ENCODE peak calls at places on chromosomes 2 and 18, in six cellular contexts. Z, D, J, K, U and X are unnamed samples. For H3K9me3, the result is how much of the 10 kb centered on the place peaks cover.

GRCh38 chr2:129877795-129878775 is 101.4 kb upstream of the RAB6C start:
- DNase-seq in K (no peak), J (peak), Z (no peak), D (no peak), U (peak), X (no peak)

GRCh38 chr2:231123362-231123898 is 1.4 kb downstream of the HTR2B start:
- DNase-seq in U (no peak), D (no peak), Z (no peak), J (no peak), K (no peak), X (no peak)

GRCh38 chr2:134231965-134232340 is 21.9 kb upstream of the MGAT5 start:
- DNase-seq in Z (no peak), K (no peak), U (no peak), J (no peak), D (no peak), X (no peak)

GRCh38 chr2:217223222-217223930 is 363.5 kb upstream of the TNP1 start:
- DNase-seq in D (no peak), J (no peak), U (peak), K (peak), Z (no peak), X (no peak)

GRCh38 chr18:34493099-34493544 is 217.0 kb upstream of the DTNA start:
- DNase-seq in J (peak), U (peak), D (peak), K (peak), Z (no peak), X (no peak)

GRCh38 chr2:168992591-168993349 is 38.4 kb downstream of the ABCB11 start:
- DNase-seq in K (no peak), J (no peak), Z (no peak), D (no peak), U (no peak), X (no peak)

GRCh38 chr2:202831241-202831997 is 40.1 kb downstream of the ICA1L start:
- DNase-seq in K (no peak), Z (no peak), D (peak), J (peak), U (no peak), X (peak)

GRCh38 chr2:44852594-44852993 is 88.9 kb upstream of the SIX3 start:
- DNase-seq in D (no peak), U (no peak), J (no peak), Z (no peak), K (no peak), X (no peak)

GRCh38 chr2:9744256-9745004 is 98.8 kb upstream of the TAF1B start:
- DNase-seq in U (no peak), K (no peak), Z (no peak), D (no peak), J (no peak), X (no peak)
- H3K9me3 ChIP-seq in U (under half), K (under half), Z (under half), D (under half), J (under half), X (under half)

GRCh38 chr2:52463457-52463856 is 1304.1 kb upstream of the CHAC2 start:
- DNase-seq in J (no peak), D (no peak), K (no peak), Z (no peak), U (no peak), X (no peak)

GRCh38 chr2:52467189-52467588 is 1300.4 kb upstream of the CHAC2 start:
- DNase-seq in D (no peak), U (no peak), J (no peak), Z (no peak), K (no peak), X (no peak)

GRCh38 chr2:52465267-52465666 is 1302.3 kb upstream of the CHAC2 start:
- DNase-seq in K (no peak), Z (no peak), J (no peak), D (no peak), U (no peak), X (no peak)
- H3K9me3 ChIP-seq in K (under half), Z (under half), J (under half), D (under half), U (under half), X (under half)

DNA sequence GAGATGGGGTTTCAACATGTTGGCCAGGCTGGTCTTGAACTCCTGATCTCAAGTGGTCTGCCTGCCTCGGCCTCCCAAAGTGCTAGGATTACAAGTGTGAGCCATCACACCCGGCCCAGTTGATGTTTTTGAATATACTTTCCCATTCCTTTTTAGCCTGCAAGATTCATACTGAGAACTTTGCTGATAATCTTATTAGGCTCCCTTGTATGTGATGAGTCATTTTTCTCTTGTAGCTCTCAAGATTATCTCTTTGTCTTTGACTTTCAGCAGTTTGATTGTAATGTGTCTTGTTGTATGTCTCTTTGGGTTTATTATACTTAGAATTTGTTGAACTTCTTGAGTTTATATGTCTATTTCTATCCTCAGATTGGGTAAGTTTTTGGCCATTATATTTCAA is 81.4 kb downstream of the OTX1 start:
- DNase-seq in Z (no peak), D (no peak), K (no peak), J (no peak), U (no peak), X (no peak)
- H3K9me3 ChIP-seq in Z (under half), D (under half), K (under half), J (under half), U (under half), X (under half)

GRCh38 chr18:63083555-63083954 is 236.0 kb downstream of the BCL2 start:
- DNase-seq in U (no peak), J (no peak), Z (no peak), D (no peak), K (no peak), X (no peak)
- H3K9me3 ChIP-seq in U (under half), J (under half), Z (under half), D (under half), K (under half), X (under half)

DNA sequence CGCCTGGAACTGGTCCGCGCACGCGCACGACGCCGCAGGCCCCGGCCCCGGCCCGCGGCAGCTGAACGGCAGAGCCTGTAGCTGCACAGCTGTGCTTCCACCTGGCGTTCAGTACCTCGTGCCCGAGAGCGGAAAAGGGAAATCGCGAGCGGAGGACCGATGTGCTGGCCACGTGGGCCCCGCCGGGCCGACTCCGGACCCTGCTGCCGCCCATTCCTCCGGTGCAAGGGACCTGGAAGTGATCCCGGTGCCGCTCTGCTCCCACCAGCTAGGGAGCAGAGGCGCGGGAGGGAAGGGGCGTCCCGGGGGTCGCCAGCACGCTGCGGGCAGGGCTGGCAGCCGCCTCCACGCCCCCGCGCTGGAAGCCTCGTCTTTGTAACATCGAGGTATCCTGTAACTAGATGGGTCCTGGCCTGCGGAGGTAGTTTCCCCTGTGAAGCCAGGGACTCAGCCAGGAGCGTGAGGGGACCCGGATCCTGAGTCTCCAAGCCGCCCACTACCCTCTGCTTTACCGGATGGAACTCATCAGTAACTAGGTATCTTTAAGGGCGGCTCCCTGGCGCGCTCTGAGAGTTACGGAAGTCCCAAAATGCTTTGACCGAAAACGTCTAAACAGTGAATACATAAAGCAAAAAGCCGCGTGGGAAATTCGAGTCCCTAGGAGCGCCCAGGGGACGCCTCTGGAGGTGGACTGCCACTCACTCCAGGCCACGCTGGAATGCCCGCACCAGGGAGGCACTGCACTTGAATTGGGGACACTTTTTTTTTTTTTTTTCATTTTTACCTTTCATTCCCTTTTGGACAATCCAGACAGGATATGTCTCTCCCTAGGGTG is 736 bp upstream of the ODC1 start:
- DNase-seq in J (peak), K (peak), U (peak), D (peak), Z (peak), X (peak)
- H3K9me3 ChIP-seq in J (under half), K (under half), U (under half), D (under half), Z (under half), X (under half)